ENCODE peak calls at places on chromosomes 3 and 15, in five cellular contexts. One of them, this sample, is unnamed.

GRCh38 chr15:40845036-40845435 is 1.2 kb downstream of the SPINT1 start:
- DNase-seq in glutamatergic neuron: no peak
- DNase-seq in activated CD4-positive, alpha-beta T cell treated with anti-CD3 and anti-CD28 coated beads, Interleukin-2, amount 50 U/mL, for 24 hours: no peak
- DNase-seq in stimulated activated CD4-positive, alpha-beta T cell treated with anti-CD3 and anti-CD28 coated beads, Interleukin-15, amount 100 ng/mL, for 24 hours: no peak
- DNase-seq in choroid plexus epithelial cell: no peak
- DNase-seq in this sample: no peak

GRCh38 chr15:73800662-73801345 is 47.7 kb upstream of the INSYN1 start:
- DNase-seq in activated CD4-positive, alpha-beta T cell treated with anti-CD3 and anti-CD28 coated beads, Interleukin-2, amount 50 U/mL, for 24 hours: no peak
- DNase-seq in choroid plexus epithelial cell: peak
- DNase-seq in glutamatergic neuron: no peak
- DNase-seq in stimulated activated CD4-positive, alpha-beta T cell treated with anti-CD3 and anti-CD28 coated beads, Interleukin-15, amount 100 ng/mL, for 24 hours: no peak
- DNase-seq in this sample: no peak

GRCh38 chr15:50798684-50799083 is 33.2 kb upstream of the SPPL2A start:
- DNase-seq in glutamatergic neuron: no peak
- DNase-seq in stimulated activated CD4-positive, alpha-beta T cell treated with anti-CD3 and anti-CD28 coated beads, Interleukin-15, amount 100 ng/mL, for 24 hours: no peak
- DNase-seq in activated CD4-positive, alpha-beta T cell treated with anti-CD3 and anti-CD28 coated beads, Interleukin-2, amount 50 U/mL, for 24 hours: no peak
- DNase-seq in choroid plexus epithelial cell: no peak
- DNase-seq in this sample: no peak

GRCh38 chr3:8421267-8421666 is 80.4 kb upstream of the LMCD1 start:
- DNase-seq in activated CD4-positive, alpha-beta T cell treated with anti-CD3 and anti-CD28 coated beads, Interleukin-2, amount 50 U/mL, for 24 hours: no peak
- DNase-seq in choroid plexus epithelial cell: no peak
- DNase-seq in stimulated activated CD4-positive, alpha-beta T cell treated with anti-CD3 and anti-CD28 coated beads, Interleukin-15, amount 100 ng/mL, for 24 hours: no peak
- DNase-seq in glutamatergic neuron: no peak
- DNase-seq in this sample: peak

GRCh38 chr3:141426404-141427034 is 58.2 kb downstream of the ZBTB38 start:
- DNase-seq in activated CD4-positive, alpha-beta T cell treated with anti-CD3 and anti-CD28 coated beads, Interleukin-2, amount 50 U/mL, for 24 hours: no peak
- DNase-seq in glutamatergic neuron: no peak
- DNase-seq in stimulated activated CD4-positive, alpha-beta T cell treated with anti-CD3 and anti-CD28 coated beads, Interleukin-15, amount 100 ng/mL, for 24 hours: no peak
- DNase-seq in choroid plexus epithelial cell: peak
- DNase-seq in this sample: no peak

GRCh38 chr15:70763950-70764730 is 782 bp upstream of the UACA start:
- DNase-seq in activated CD4-positive, alpha-beta T cell treated with anti-CD3 and anti-CD28 coated beads, Interleukin-2, amount 50 U/mL, for 24 hours: no peak
- DNase-seq in stimulated activated CD4-positive, alpha-beta T cell treated with anti-CD3 and anti-CD28 coated beads, Interleukin-15, amount 100 ng/mL, for 24 hours: peak
- DNase-seq in glutamatergic neuron: no peak
- DNase-seq in choroid plexus epithelial cell: no peak
- DNase-seq in this sample: no peak

GRCh38 chr15:82898961-82899360 is 53.6 kb downstream of the HOMER2 start:
- DNase-seq in activated CD4-positive, alpha-beta T cell treated with anti-CD3 and anti-CD28 coated beads, Interleukin-2, amount 50 U/mL, for 24 hours: no peak
- DNase-seq in stimulated activated CD4-positive, alpha-beta T cell treated with anti-CD3 and anti-CD28 coated beads, Interleukin-15, amount 100 ng/mL, for 24 hours: no peak
- DNase-seq in glutamatergic neuron: no peak
- DNase-seq in choroid plexus epithelial cell: no peak
- DNase-seq in this sample: no peak

GRCh38 chr15:101068961-101069734 is 150.0 kb downstream of the LRRK1 start:
- DNase-seq in choroid plexus epithelial cell: peak
- DNase-seq in stimulated activated CD4-positive, alpha-beta T cell treated with anti-CD3 and anti-CD28 coated beads, Interleukin-15, amount 100 ng/mL, for 24 hours: no peak
- DNase-seq in activated CD4-positive, alpha-beta T cell treated with anti-CD3 and anti-CD28 coated beads, Interleukin-2, amount 50 U/mL, for 24 hours: no peak
- DNase-seq in glutamatergic neuron: peak
- DNase-seq in this sample: no peak

GRCh38 chr3:17508180-17508752 is 234.2 kb downstream of the TBC1D5 start:
- DNase-seq in stimulated activated CD4-positive, alpha-beta T cell treated with anti-CD3 and anti-CD28 coated beads, Interleukin-15, amount 100 ng/mL, for 24 hours: no peak
- DNase-seq in glutamatergic neuron: no peak
- DNase-seq in activated CD4-positive, alpha-beta T cell treated with anti-CD3 and anti-CD28 coated beads, Interleukin-2, amount 50 U/mL, for 24 hours: no peak
- DNase-seq in choroid plexus epithelial cell: no peak
- DNase-seq in this sample: no peak

GRCh38 chr3:193560870-193561269 is 6.2 kb upstream of the ATP13A4 start:
- DNase-seq in choroid plexus epithelial cell: no peak
- DNase-seq in glutamatergic neuron: no peak
- DNase-seq in stimulated activated CD4-positive, alpha-beta T cell treated with anti-CD3 and anti-CD28 coated beads, Interleukin-15, amount 100 ng/mL, for 24 hours: no peak
- DNase-seq in activated CD4-positive, alpha-beta T cell treated with anti-CD3 and anti-CD28 coated beads, Interleukin-2, amount 50 U/mL, for 24 hours: no peak
- DNase-seq in this sample: no peak

GRCh38 chr15:78317145-78317836 is 17.9 kb upstream of the SKIC8 start:
- DNase-seq in activated CD4-positive, alpha-beta T cell treated with anti-CD3 and anti-CD28 coated beads, Interleukin-2, amount 50 U/mL, for 24 hours: no peak
- DNase-seq in choroid plexus epithelial cell: no peak
- DNase-seq in glutamatergic neuron: no peak
- DNase-seq in stimulated activated CD4-positive, alpha-beta T cell treated with anti-CD3 and anti-CD28 coated beads, Interleukin-15, amount 100 ng/mL, for 24 hours: no peak
- DNase-seq in this sample: no peak

GRCh38 chr3:64889991-64890390 is 202.2 kb upstream of the ADAMTS9 start:
- DNase-seq in glutamatergic neuron: peak
- DNase-seq in choroid plexus epithelial cell: peak
- DNase-seq in activated CD4-positive, alpha-beta T cell treated with anti-CD3 and anti-CD28 coated beads, Interleukin-2, amount 50 U/mL, for 24 hours: no peak
- DNase-seq in stimulated activated CD4-positive, alpha-beta T cell treated with anti-CD3 and anti-CD28 coated beads, Interleukin-15, amount 100 ng/mL, for 24 hours: no peak
- DNase-seq in this sample: no peak

GRCh38 chr15:92232317-92232716 is 161.4 kb upstream of the ST8SIA2 start:
- DNase-seq in glutamatergic neuron: no peak
- DNase-seq in choroid plexus epithelial cell: no peak
- DNase-seq in activated CD4-positive, alpha-beta T cell treated with anti-CD3 and anti-CD28 coated beads, Interleukin-2, amount 50 U/mL, for 24 hours: no peak
- DNase-seq in stimulated activated CD4-positive, alpha-beta T cell treated with anti-CD3 and anti-CD28 coated beads, Interleukin-15, amount 100 ng/mL, for 24 hours: no peak
- DNase-seq in this sample: no peak

GRCh38 chr3:31724144-31724543 is 191.4 kb downstream of the STT3B start:
- DNase-seq in choroid plexus epithelial cell: no peak
- DNase-seq in glutamatergic neuron: no peak
- DNase-seq in activated CD4-positive, alpha-beta T cell treated with anti-CD3 and anti-CD28 coated beads, Interleukin-2, amount 50 U/mL, for 24 hours: no peak
- DNase-seq in stimulated activated CD4-positive, alpha-beta T cell treated with anti-CD3 and anti-CD28 coated beads, Interleukin-15, amount 100 ng/mL, for 24 hours: no peak
- DNase-seq in this sample: no peak

GRCh38 chr3:170414202-170414663 is 4.4 kb upstream of the CLDN11 start:
- DNase-seq in stimulated activated CD4-positive, alpha-beta T cell treated with anti-CD3 and anti-CD28 coated beads, Interleukin-15, amount 100 ng/mL, for 24 hours: peak
- DNase-seq in activated CD4-positive, alpha-beta T cell treated with anti-CD3 and anti-CD28 coated beads, Interleukin-2, amount 50 U/mL, for 24 hours: peak
- DNase-seq in glutamatergic neuron: no peak
- DNase-seq in choroid plexus epithelial cell: peak
- DNase-seq in this sample: peak

GRCh38 chr3:43399034-43399433 is 112.7 kb downstream of the SNRK start:
- DNase-seq in glutamatergic neuron: no peak
- DNase-seq in stimulated activated CD4-positive, alpha-beta T cell treated with anti-CD3 and anti-CD28 coated beads, Interleukin-15, amount 100 ng/mL, for 24 hours: no peak
- DNase-seq in choroid plexus epithelial cell: no peak
- DNase-seq in activated CD4-positive, alpha-beta T cell treated with anti-CD3 and anti-CD28 coated beads, Interleukin-2, amount 50 U/mL, for 24 hours: no peak
- DNase-seq in this sample: no peak

GRCh38 chr3:78221300-78221699 is 1181.4 kb downstream of the ROBO2 start:
- DNase-seq in stimulated activated CD4-positive, alpha-beta T cell treated with anti-CD3 and anti-CD28 coated beads, Interleukin-15, amount 100 ng/mL, for 24 hours: no peak
- DNase-seq in choroid plexus epithelial cell: no peak
- DNase-seq in glutamatergic neuron: no peak
- DNase-seq in activated CD4-positive, alpha-beta T cell treated with anti-CD3 and anti-CD28 coated beads, Interleukin-2, amount 50 U/mL, for 24 hours: no peak
- DNase-seq in this sample: peak

GRCh38 chr3:169998668-169999131 is 32.1 kb downstream of the SEC62 start:
- DNase-seq in choroid plexus epithelial cell: peak
- DNase-seq in glutamatergic neuron: no peak
- DNase-seq in stimulated activated CD4-positive, alpha-beta T cell treated with anti-CD3 and anti-CD28 coated beads, Interleukin-15, amount 100 ng/mL, for 24 hours: no peak
- DNase-seq in activated CD4-positive, alpha-beta T cell treated with anti-CD3 and anti-CD28 coated beads, Interleukin-2, amount 50 U/mL, for 24 hours: no peak
- DNase-seq in this sample: no peak

GRCh38 chr15:92580021-92580420 is 75.6 kb downstream of the FAM174B start:
- DNase-seq in stimulated activated CD4-positive, alpha-beta T cell treated with anti-CD3 and anti-CD28 coated beads, Interleukin-15, amount 100 ng/mL, for 24 hours: no peak
- DNase-seq in choroid plexus epithelial cell: no peak
- DNase-seq in glutamatergic neuron: no peak
- DNase-seq in activated CD4-positive, alpha-beta T cell treated with anti-CD3 and anti-CD28 coated beads, Interleukin-2, amount 50 U/mL, for 24 hours: no peak
- DNase-seq in this sample: no peak

GRCh38 chr3:149273096-149273751 is 51.6 kb upstream of the CP start:
- DNase-seq in choroid plexus epithelial cell: peak
- DNase-seq in activated CD4-positive, alpha-beta T cell treated with anti-CD3 and anti-CD28 coated beads, Interleukin-2, amount 50 U/mL, for 24 hours: peak
- DNase-seq in glutamatergic neuron: no peak
- DNase-seq in stimulated activated CD4-positive, alpha-beta T cell treated with anti-CD3 and anti-CD28 coated beads, Interleukin-15, amount 100 ng/mL, for 24 hours: peak
- DNase-seq in this sample: peak

GRCh38 chr3:58022490-58022889 is 14.3 kb downstream of the FLNB start:
- DNase-seq in stimulated activated CD4-positive, alpha-beta T cell treated with anti-CD3 and anti-CD28 coated beads, Interleukin-15, amount 100 ng/mL, for 24 hours: no peak
- DNase-seq in activated CD4-positive, alpha-beta T cell treated with anti-CD3 and anti-CD28 coated beads, Interleukin-2, amount 50 U/mL, for 24 hours: no peak
- DNase-seq in glutamatergic neuron: no peak
- DNase-seq in choroid plexus epithelial cell: no peak
- DNase-seq in this sample: no peak

GRCh38 chr3:180383332-180384020 is 218.5 kb upstream of the TTC14 start:
- DNase-seq in activated CD4-positive, alpha-beta T cell treated with anti-CD3 and anti-CD28 coated beads, Interleukin-2, amount 50 U/mL, for 24 hours: no peak
- DNase-seq in stimulated activated CD4-positive, alpha-beta T cell treated with anti-CD3 and anti-CD28 coated beads, Interleukin-15, amount 100 ng/mL, for 24 hours: no peak
- DNase-seq in glutamatergic neuron: no peak
- DNase-seq in choroid plexus epithelial cell: no peak
- DNase-seq in this sample: no peak

GRCh38 chr3:156631323-156631722 is 43.1 kb upstream of the TIPARP start:
- DNase-seq in choroid plexus epithelial cell: no peak
- DNase-seq in stimulated activated CD4-positive, alpha-beta T cell treated with anti-CD3 and anti-CD28 coated beads, Interleukin-15, amount 100 ng/mL, for 24 hours: no peak
- DNase-seq in glutamatergic neuron: no peak
- DNase-seq in activated CD4-positive, alpha-beta T cell treated with anti-CD3 and anti-CD28 coated beads, Interleukin-2, amount 50 U/mL, for 24 hours: no peak
- DNase-seq in this sample: no peak

GRCh38 chr3:101643861-101644613 is 32.9 kb downstream of the ZBTB11 start:
- DNase-seq in glutamatergic neuron: no peak
- DNase-seq in activated CD4-positive, alpha-beta T cell treated with anti-CD3 and anti-CD28 coated beads, Interleukin-2, amount 50 U/mL, for 24 hours: peak
- DNase-seq in choroid plexus epithelial cell: peak
- DNase-seq in stimulated activated CD4-positive, alpha-beta T cell treated with anti-CD3 and anti-CD28 coated beads, Interleukin-15, amount 100 ng/mL, for 24 hours: peak
- DNase-seq in this sample: no peak

GRCh38 chr3:59235221-59236012 is 185.6 kb upstream of the CFAP20DC start:
- DNase-seq in glutamatergic neuron: no peak
- DNase-seq in stimulated activated CD4-positive, alpha-beta T cell treated with anti-CD3 and anti-CD28 coated beads, Interleukin-15, amount 100 ng/mL, for 24 hours: peak
- DNase-seq in activated CD4-positive, alpha-beta T cell treated with anti-CD3 and anti-CD28 coated beads, Interleukin-2, amount 50 U/mL, for 24 hours: peak
- DNase-seq in choroid plexus epithelial cell: no peak
- DNase-seq in this sample: no peak

GRCh38 chr3:150627557-150627956 is 24.4 kb downstream of the SELENOT start:
- DNase-seq in choroid plexus epithelial cell: peak
- DNase-seq in activated CD4-positive, alpha-beta T cell treated with anti-CD3 and anti-CD28 coated beads, Interleukin-2, amount 50 U/mL, for 24 hours: no peak
- DNase-seq in stimulated activated CD4-positive, alpha-beta T cell treated with anti-CD3 and anti-CD28 coated beads, Interleukin-15, amount 100 ng/mL, for 24 hours: no peak
- DNase-seq in glutamatergic neuron: no peak
- DNase-seq in this sample: no peak

GRCh38 chr3:147120029-147120428 is 286.3 kb downstream of the ZIC4 start:
- DNase-seq in stimulated activated CD4-positive, alpha-beta T cell treated with anti-CD3 and anti-CD28 coated beads, Interleukin-15, amount 100 ng/mL, for 24 hours: no peak
- DNase-seq in glutamatergic neuron: no peak
- DNase-seq in activated CD4-positive, alpha-beta T cell treated with anti-CD3 and anti-CD28 coated beads, Interleukin-2, amount 50 U/mL, for 24 hours: no peak
- DNase-seq in choroid plexus epithelial cell: peak
- DNase-seq in this sample: peak

GRCh38 chr3:113439576-113439975 is 1.7 kb downstream of the CFAP44 start:
- DNase-seq in glutamatergic neuron: no peak
- DNase-seq in activated CD4-positive, alpha-beta T cell treated with anti-CD3 and anti-CD28 coated beads, Interleukin-2, amount 50 U/mL, for 24 hours: no peak
- DNase-seq in choroid plexus epithelial cell: peak
- DNase-seq in stimulated activated CD4-positive, alpha-beta T cell treated with anti-CD3 and anti-CD28 coated beads, Interleukin-15, amount 100 ng/mL, for 24 hours: no peak
- DNase-seq in this sample: no peak

GRCh38 chr15:89575656-89576416 is 567 bp downstream of the TICRR start:
- DNase-seq in choroid plexus epithelial cell: peak
- DNase-seq in stimulated activated CD4-positive, alpha-beta T cell treated with anti-CD3 and anti-CD28 coated beads, Interleukin-15, amount 100 ng/mL, for 24 hours: peak
- DNase-seq in glutamatergic neuron: peak
- DNase-seq in activated CD4-positive, alpha-beta T cell treated with anti-CD3 and anti-CD28 coated beads, Interleukin-2, amount 50 U/mL, for 24 hours: no peak
- DNase-seq in this sample: peak

GRCh38 chr15:93917181-93917580 is 314.2 kb upstream of the MCTP2 start:
- DNase-seq in choroid plexus epithelial cell: no peak
- DNase-seq in activated CD4-positive, alpha-beta T cell treated with anti-CD3 and anti-CD28 coated beads, Interleukin-2, amount 50 U/mL, for 24 hours: no peak
- DNase-seq in glutamatergic neuron: no peak
- DNase-seq in stimulated activated CD4-positive, alpha-beta T cell treated with anti-CD3 and anti-CD28 coated beads, Interleukin-15, amount 100 ng/mL, for 24 hours: no peak
- DNase-seq in this sample: no peak

GRCh38 chr3:33389908-33390307 is 50.3 kb downstream of the UBP1 start:
- DNase-seq in activated CD4-positive, alpha-beta T cell treated with anti-CD3 and anti-CD28 coated beads, Interleukin-2, amount 50 U/mL, for 24 hours: no peak
- DNase-seq in glutamatergic neuron: no peak
- DNase-seq in choroid plexus epithelial cell: peak
- DNase-seq in stimulated activated CD4-positive, alpha-beta T cell treated with anti-CD3 and anti-CD28 coated beads, Interleukin-15, amount 100 ng/mL, for 24 hours: no peak
- DNase-seq in this sample: no peak

GRCh38 chr15:74523982-74524381 is 17.0 kb upstream of the ARID3B start:
- DNase-seq in activated CD4-positive, alpha-beta T cell treated with anti-CD3 and anti-CD28 coated beads, Interleukin-2, amount 50 U/mL, for 24 hours: no peak
- DNase-seq in glutamatergic neuron: no peak
- DNase-seq in stimulated activated CD4-positive, alpha-beta T cell treated with anti-CD3 and anti-CD28 coated beads, Interleukin-15, amount 100 ng/mL, for 24 hours: no peak
- DNase-seq in choroid plexus epithelial cell: no peak
- DNase-seq in this sample: no peak

GRCh38 chr15:99755692-99756409 is 22.6 kb upstream of the LYSMD4 start:
- DNase-seq in activated CD4-positive, alpha-beta T cell treated with anti-CD3 and anti-CD28 coated beads, Interleukin-2, amount 50 U/mL, for 24 hours: peak
- DNase-seq in choroid plexus epithelial cell: peak
- DNase-seq in stimulated activated CD4-positive, alpha-beta T cell treated with anti-CD3 and anti-CD28 coated beads, Interleukin-15, amount 100 ng/mL, for 24 hours: peak
- DNase-seq in glutamatergic neuron: peak
- DNase-seq in this sample: peak

GRCh38 chr3:114308830-114309229 is 15.0 kb downstream of the TIGIT start:
- DNase-seq in glutamatergic neuron: no peak
- DNase-seq in activated CD4-positive, alpha-beta T cell treated with anti-CD3 and anti-CD28 coated beads, Interleukin-2, amount 50 U/mL, for 24 hours: peak
- DNase-seq in choroid plexus epithelial cell: no peak
- DNase-seq in stimulated activated CD4-positive, alpha-beta T cell treated with anti-CD3 and anti-CD28 coated beads, Interleukin-15, amount 100 ng/mL, for 24 hours: peak
- DNase-seq in this sample: no peak

GRCh38 chr3:153734777-153735551 is 386.2 kb upstream of the ARHGEF26 start:
- DNase-seq in choroid plexus epithelial cell: no peak
- DNase-seq in activated CD4-positive, alpha-beta T cell treated with anti-CD3 and anti-CD28 coated beads, Interleukin-2, amount 50 U/mL, for 24 hours: no peak
- DNase-seq in stimulated activated CD4-positive, alpha-beta T cell treated with anti-CD3 and anti-CD28 coated beads, Interleukin-15, amount 100 ng/mL, for 24 hours: no peak
- DNase-seq in glutamatergic neuron: no peak
- DNase-seq in this sample: no peak

GRCh38 chr3:55160241-55160877 is 232.5 kb upstream of the LRTM1 start:
- DNase-seq in stimulated activated CD4-positive, alpha-beta T cell treated with anti-CD3 and anti-CD28 coated beads, Interleukin-15, amount 100 ng/mL, for 24 hours: no peak
- DNase-seq in glutamatergic neuron: no peak
- DNase-seq in activated CD4-positive, alpha-beta T cell treated with anti-CD3 and anti-CD28 coated beads, Interleukin-2, amount 50 U/mL, for 24 hours: no peak
- DNase-seq in choroid plexus epithelial cell: peak
- DNase-seq in this sample: no peak

GRCh38 chr3:169822540-169822939 is 9.8 kb upstream of the LRRC34 start:
- DNase-seq in glutamatergic neuron: no peak
- DNase-seq in activated CD4-positive, alpha-beta T cell treated with anti-CD3 and anti-CD28 coated beads, Interleukin-2, amount 50 U/mL, for 24 hours: no peak
- DNase-seq in stimulated activated CD4-positive, alpha-beta T cell treated with anti-CD3 and anti-CD28 coated beads, Interleukin-15, amount 100 ng/mL, for 24 hours: no peak
- DNase-seq in choroid plexus epithelial cell: no peak
- DNase-seq in this sample: no peak

This sample was measured in D341Med.